ENCODE peak calls at places on chromosomes 3 and 15, in five cellular contexts. R, O, X, Y and S are unnamed samples.

GRCh38 chr3:37887824-37888223 is 26.1 kb downstream of the CTDSPL start:
- DNase-seq in R (no peak), O (no peak), X (no peak), Y (no peak), S (no peak)

GRCh38 chr15:101426761-101427333 is 62.7 kb downstream of the PCSK6 start:
- DNase-seq in R (no peak), O (no peak), X (no peak), Y (no peak), S (no peak)

GRCh38 chr3:183085634-183086390 is 13.5 kb downstream of the MCCC1 start:
- DNase-seq in R (peak; percentile 72), O (no peak), X (no peak), Y (peak; percentile 28), S (peak; percentile 22)

GRCh38 chr3:46903341-46904302 is 26.1 kb downstream of the PTH1R start:
- DNase-seq in R (peak; percentile 49), O (no peak), X (no peak), Y (peak; percentile 60), S (no peak)

GRCh38 chr15:24945711-24946110 is 9.1 kb upstream of the SNRPN start:
- DNase-seq in R (no peak), O (no peak), X (no peak), Y (no peak), S (no peak)

GRCh38 chr3:144148356-144148755 is 176.7 kb downstream of the DIPK2A start:
- DNase-seq in R (no peak), O (no peak), X (no peak), Y (no peak), S (no peak)

GRCh38 chr3:171542976-171543375 is 82.8 kb upstream of the TNIK start:
- DNase-seq in R (no peak), O (no peak), X (no peak), Y (no peak), S (no peak)

GRCh38 chr15:77025941-77026411 is 31.1 kb downstream of the PSTPIP1 start:
- DNase-seq in R (no peak), O (no peak), X (peak; percentile 10), Y (no peak), S (no peak)

GRCh38 chr3:97927699-97928098 is 44.5 kb downstream of the RIOX2 start:
- DNase-seq in R (peak; percentile 66), O (peak; percentile 15), X (no peak), Y (peak; percentile 64), S (no peak)

GRCh38 chr15:29631076-29632070 is 190.9 kb downstream of the TJP1 start:
- DNase-seq in R (no peak), O (no peak), X (no peak), Y (no peak), S (no peak)

GRCh38 chr3:154690413-154690812 is 260.4 kb upstream of the GPR149 start:
- DNase-seq in R (no peak), O (no peak), X (no peak), Y (no peak), S (no peak)

DNA sequence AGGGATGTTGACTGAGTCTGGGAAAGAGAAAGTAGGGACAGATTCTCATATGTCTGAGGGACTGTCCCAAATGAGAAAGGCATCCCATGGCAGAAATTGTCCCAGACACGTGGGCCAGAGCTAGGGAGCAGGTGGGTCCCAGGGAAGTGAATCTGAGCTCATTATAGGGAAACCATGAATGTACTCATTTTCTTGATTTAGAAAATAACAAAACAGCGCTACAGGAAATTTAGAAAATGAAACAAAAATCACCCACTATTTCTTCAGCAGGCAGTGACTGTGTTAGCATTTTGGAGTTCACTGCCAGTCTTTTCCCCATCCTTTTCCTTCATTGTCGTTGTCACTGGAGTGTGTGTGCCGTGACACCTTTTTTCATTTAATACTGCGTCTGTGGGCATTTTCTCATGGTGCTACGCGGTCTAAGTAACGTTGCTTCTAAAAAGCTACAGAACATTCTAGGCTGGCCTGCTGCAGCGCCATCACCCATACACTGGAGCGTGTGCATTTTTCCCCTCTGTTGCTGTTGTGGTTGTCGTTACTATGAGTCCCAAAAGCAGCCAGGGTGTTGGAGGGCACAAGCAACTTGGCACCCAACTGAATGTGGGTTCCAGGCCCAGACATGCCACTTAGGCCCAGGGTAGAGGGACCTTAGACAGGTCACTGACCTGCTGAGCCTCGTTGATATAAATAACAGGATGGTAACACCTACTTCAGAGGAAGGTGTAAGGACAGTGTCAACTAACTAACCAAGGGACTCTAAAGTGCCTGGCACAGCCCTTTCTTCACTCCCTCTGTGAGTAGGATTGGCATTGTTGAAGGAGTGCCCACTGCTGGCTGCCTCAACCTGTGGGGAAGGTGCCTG is 3.2 kb downstream of the CSK start:
- DNase-seq in R (no peak), O (no peak), X (no peak), Y (no peak), S (no peak)
- H3K4me3 ChIP-seq in R (no peak overlapping the region), O (no peak overlapping the region), X (no peak overlapping the region), Y (no peak overlapping the region), S (peak overlapping the region; percentile 95)

GRCh38 chr3:78035020-78035660 is 995.2 kb downstream of the ROBO2 start:
- DNase-seq in R (no peak), O (no peak), X (no peak), Y (no peak), S (no peak)
- H3K4me3 ChIP-seq in R (no peak overlapping the region), O (no peak overlapping the region), X (no peak overlapping the region), Y (no peak overlapping the region), S (no peak overlapping the region)

GRCh38 chr15:98547741-98548166 is 100.6 kb upstream of the IGF1R start:
- DNase-seq in R (no peak), O (no peak), X (no peak), Y (no peak), S (no peak)
- H3K4me3 ChIP-seq in R (peak overlapping the region; percentile 51), O (peak overlapping the region; percentile 63), X (peak overlapping the region; percentile 52), Y (peak overlapping the region; percentile 59), S (no peak overlapping the region)

GRCh38 chr3:128727059-128727458 is 1.1 kb downstream of the RAB7A start:
- DNase-seq in R (no peak), O (no peak), X (no peak), Y (no peak), S (no peak)
- H3K4me3 ChIP-seq in R (peak overlapping the region; percentile 66), O (peak overlapping the region; percentile 95), X (peak overlapping the region; percentile 85), Y (peak overlapping the region; percentile 87), S (peak overlapping the region; percentile 77)

GRCh38 chr3:193554790-193555189 is at the start of gene ATP13A4:
- DNase-seq in R (no peak), O (no peak), X (no peak), Y (no peak), S (no peak)
- H3K4me3 ChIP-seq in R (no peak within 1 kb of the TSS), O (no peak within 1 kb of the TSS), X (no peak within 1 kb of the TSS), Y (no peak within 1 kb of the TSS), S (no peak within 1 kb of the TSS)

GRCh38 chr15:84967380-84967779 is 14.3 kb upstream of the PDE8A start:
- DNase-seq in R (no peak), O (no peak), X (no peak), Y (peak; percentile 29), S (no peak)
- H3K4me3 ChIP-seq in R (no peak overlapping the region), O (no peak overlapping the region), X (no peak overlapping the region), Y (no peak overlapping the region), S (no peak overlapping the region)